ENCODE peak calls at places on chromosomes 5 and 9, in ten cellular contexts. X is body of pancreas; G is left colon; Z is T-helper 22 cell; J is central memory CD4-positive, alpha-beta T cell; C is AML-193; U is GM12892; A is activated T-helper 1 cell treated with Interleukin-2 at 50 U/mL for 16 hours; V is prostate gland; L is globus pallidus. T is an unnamed sample.
A peak's percentile ranks its signal among the peaks of the same experiment; 100 is the strongest.

GRCh38 chr5:77129386-77129785 is 42.3 kb upstream of the ZBED3 start:
- DNase-seq in X (peak; percentile 10), G (peak; percentile 10), Z (no peak), J (no peak), C (peak; percentile 50), U (no peak), A (no peak), V (peak; percentile 16), L (no peak), T (no peak)

GRCh38 chr5:41097642-41098041 is 26.5 kb upstream of the MROH2B start:
- DNase-seq in X (no peak), G (no peak), Z (no peak), J (no peak), C (no peak), U (no peak), A (no peak), V (no peak), L (no peak), T (no peak)

GRCh38 chr5:137733011-137733410 is 2.9 kb downstream of the KLHL3 start:
- DNase-seq in X (no peak), G (no peak), Z (no peak), J (no peak), C (no peak), U (no peak), A (no peak), V (no peak), L (no peak), T (no peak)

GRCh38 chr5:124742983-124743533 is 3.4 kb downstream of the ZNF608 start:
- DNase-seq in X (peak; percentile 46), G (no peak), Z (no peak), J (no peak), C (no peak), U (no peak), A (no peak), V (peak; percentile 33), L (no peak), T (no peak)

GRCh38 chr9:113632776-113633590 is 169.5 kb downstream of the RGS3 start:
- DNase-seq in X (no peak), G (no peak), Z (no peak), J (no peak), C (no peak), U (no peak), A (no peak), V (no peak), L (no peak), T (no peak)

GRCh38 chr5:100553209-100553608 is 18.0 kb downstream of the FAM174A start:
- DNase-seq in X (no peak), G (no peak), Z (no peak), J (no peak), C (no peak), U (no peak), A (no peak), V (no peak), L (no peak), T (no peak)

GRCh38 chr9:63816742-63817621 is 1468.0 kb downstream of the FOXD4L5 start:
- DNase-seq in X (peak; percentile 88), G (peak; percentile 88), Z (peak; percentile 36), J (peak; percentile 46), C (no peak), U (peak; percentile 69), A (peak; percentile 43), V (peak; percentile 96), L (peak; percentile 89), T (peak; percentile 19)

GRCh38 chr5:108472237-108472636 is 90.3 kb upstream of the FBXL17 start:
- DNase-seq in X (no peak), G (no peak), Z (no peak), J (no peak), C (no peak), U (no peak), A (no peak), V (no peak), L (no peak), T (no peak)

GRCh38 chr5:175478384-175479124 is at the start of gene SFXN1:
- DNase-seq in X (peak; percentile 67), G (peak; percentile 88), Z (peak; percentile 52), J (peak; percentile 69), C (peak; percentile 58), U (peak; percentile 93), A (peak; percentile 72), V (peak; percentile 76), L (peak; percentile 80), T (peak; percentile 72)

GRCh38 chr5:144478532-144478931 is 307.9 kb downstream of the KCTD16 start:
- DNase-seq in X (no peak), G (no peak), Z (no peak), J (no peak), C (no peak), U (no peak), A (no peak), V (no peak), L (no peak), T (no peak)

GRCh38 chr9:109506097-109506712 is 8.1 kb upstream of the PTPN3 start:
- DNase-seq in X (no peak), G (no peak), Z (no peak), J (no peak), C (no peak), U (no peak), A (no peak), V (no peak), L (no peak), T (no peak)

GRCh38 chr5:96718635-96719077 is 56.5 kb downstream of the CAST start:
- DNase-seq in X (peak; percentile 30), G (peak; percentile 58), Z (no peak), J (no peak), C (no peak), U (no peak), A (no peak), V (peak; percentile 12), L (no peak), T (no peak)

GRCh38 chr5:75567710-75568109 is 43.5 kb upstream of the ANKDD1B start:
- DNase-seq in X (no peak), G (no peak), Z (no peak), J (no peak), C (no peak), U (no peak), A (no peak), V (no peak), L (no peak), T (no peak)

GRCh38 chr9:133163559-133164208 is at the start of gene GBGT1:
- DNase-seq in X (peak; percentile 68), G (peak; percentile 75), Z (no peak), J (peak; percentile 34), C (peak; percentile 66), U (peak; percentile 61), A (no peak), V (no peak), L (peak; percentile 48), T (peak; percentile 24)

GRCh38 chr5:33209252-33209651 is 231.5 kb upstream of the TARS1 start:
- DNase-seq in X (no peak), G (no peak), Z (no peak), J (no peak), C (no peak), U (no peak), A (no peak), V (no peak), L (no peak), T (no peak)

GRCh38 chr9:72828281-72828731 is 124.5 kb downstream of the ALDH1A1 start:
- DNase-seq in X (peak; percentile 28), G (no peak), Z (no peak), J (no peak), C (no peak), U (no peak), A (no peak), V (no peak), L (no peak), T (no peak)

GRCh38 chr5:173412566-173412965 is 84.4 kb upstream of the STC2 start:
- DNase-seq in X (no peak), G (no peak), Z (no peak), J (no peak), C (no peak), U (no peak), A (no peak), V (no peak), L (no peak), T (no peak)

GRCh38 chr9:27150758-27151431 is 41.9 kb downstream of the TEK start:
- DNase-seq in X (no peak), G (no peak), Z (no peak), J (no peak), C (no peak), U (no peak), A (no peak), V (no peak), L (no peak), T (no peak)

GRCh38 chr9:127491516-127491915 is 40.2 kb downstream of the LRSAM1 start:
- DNase-seq in X (no peak), G (no peak), Z (no peak), J (no peak), C (no peak), U (no peak), A (no peak), V (no peak), L (no peak), T (no peak)

GRCh38 chr5:75387806-75388205 is 50.8 kb downstream of the HMGCR start:
- DNase-seq in X (no peak), G (no peak), Z (no peak), J (no peak), C (no peak), U (no peak), A (no peak), V (no peak), L (no peak), T (no peak)

GRCh38 chr5:1464096-1464446 is 18.8 kb upstream of the SLC6A3 start:
- DNase-seq in X (no peak), G (no peak), Z (no peak), J (no peak), C (no peak), U (no peak), A (no peak), V (no peak), L (no peak), T (no peak)

GRCh38 chr5:20469792-20470191 is 481.8 kb upstream of the CDH18 start:
- DNase-seq in X (no peak), G (no peak), Z (no peak), J (no peak), C (no peak), U (no peak), A (no peak), V (no peak), L (no peak), T (no peak)

GRCh38 chr5:37565067-37565670 is 186.1 kb downstream of the WDR70 start:
- DNase-seq in X (no peak), G (no peak), Z (no peak), J (no peak), C (no peak), U (no peak), A (no peak), V (no peak), L (no peak), T (no peak)

GRCh38 chr5:2192496-2192895 is 309.8 kb upstream of the IRX4 start:
- DNase-seq in X (no peak), G (no peak), Z (no peak), J (no peak), C (no peak), U (no peak), A (no peak), V (no peak), L (no peak), T (no peak)

GRCh38 chr9:95497772-95498171 is 19.0 kb downstream of the PTCH1 start:
- DNase-seq in X (no peak), G (no peak), Z (no peak), J (no peak), C (no peak), U (no peak), A (no peak), V (no peak), L (no peak), T (no peak)

GRCh38 chr5:154287136-154287535 is 96.6 kb downstream of the GALNT10 start:
- DNase-seq in X (peak; percentile 54), G (no peak), Z (no peak), J (no peak), C (no peak), U (no peak), A (no peak), V (peak; percentile 34), L (no peak), T (no peak)

GRCh38 chr5:112390327-112390726 is 28.8 kb downstream of the EPB41L4A start:
- DNase-seq in X (peak; percentile 22), G (peak; percentile 31), Z (no peak), J (no peak), C (no peak), U (no peak), A (no peak), V (peak; percentile 59), L (no peak), T (no peak)

GRCh38 chr5:1551426-1551825 is 27.7 kb upstream of the LPCAT1 start:
- DNase-seq in X (no peak), G (no peak), Z (no peak), J (no peak), C (no peak), U (no peak), A (no peak), V (peak; percentile 0), L (no peak), T (no peak)